ENCODE peak calls at places on chromosomes 6 and 20, in seven cellular contexts. One of them, this sample, is unnamed.
A peak's percentile ranks its signal among the peaks of the same experiment; 100 is the strongest.

GRCh38 chr20:34065260-34065659 is 46.8 kb downstream of the EIF2S2 start:
- DNase-seq in CD8-positive, alpha-beta T cell: no peak
- DNase-seq in HCEC 1CT: peak; percentile 73
- DNase-seq in NCI-H1048: no peak
- DNase-seq in heart left ventricle: no peak
- DNase-seq in RCC 7860: no peak
- DNase-seq in NCI-H1092: no peak
- DNase-seq in this sample: no peak

GRCh38 chr20:39596554-39596953 is 634.4 kb downstream of the DHX35 start:
- DNase-seq in CD8-positive, alpha-beta T cell: no peak
- DNase-seq in RCC 7860: no peak
- DNase-seq in NCI-H1092: no peak
- DNase-seq in heart left ventricle: no peak
- DNase-seq in NCI-H1048: no peak
- DNase-seq in HCEC 1CT: no peak
- DNase-seq in this sample: no peak

GRCh38 chr6:157753291-157753690 is 69.8 kb upstream of the SNX9 start:
- DNase-seq in CD8-positive, alpha-beta T cell: no peak
- DNase-seq in NCI-H1048: no peak
- DNase-seq in HCEC 1CT: no peak
- DNase-seq in RCC 7860: no peak
- DNase-seq in NCI-H1092: no peak
- DNase-seq in heart left ventricle: no peak
- DNase-seq in this sample: no peak

GRCh38 chr6:140623498-140623897 is 1249.0 kb upstream of the CITED2 start:
- DNase-seq in NCI-H1048: no peak
- DNase-seq in NCI-H1092: no peak
- DNase-seq in RCC 7860: peak; percentile 49
- DNase-seq in HCEC 1CT: peak; percentile 77
- DNase-seq in CD8-positive, alpha-beta T cell: no peak
- DNase-seq in heart left ventricle: no peak
- DNase-seq in this sample: no peak

GRCh38 chr20:24773751-24774201 is 175.3 kb upstream of the CST7 start:
- DNase-seq in heart left ventricle: no peak
- DNase-seq in CD8-positive, alpha-beta T cell: no peak
- DNase-seq in NCI-H1092: no peak
- DNase-seq in RCC 7860: peak; percentile 90
- DNase-seq in HCEC 1CT: peak; percentile 3
- DNase-seq in NCI-H1048: no peak
- DNase-seq in this sample: no peak

GRCh38 chr6:32938494-32938893 is 2.3 kb downstream of the HLA-DMB start:
- DNase-seq in RCC 7860: no peak
- DNase-seq in HCEC 1CT: no peak
- DNase-seq in CD8-positive, alpha-beta T cell: no peak
- DNase-seq in NCI-H1092: no peak
- DNase-seq in heart left ventricle: no peak
- DNase-seq in NCI-H1048: no peak
- DNase-seq in this sample: no peak

GRCh38 chr20:45626540-45626939 is 3.0 kb upstream of the WFDC10A start:
- DNase-seq in NCI-H1092: no peak
- DNase-seq in NCI-H1048: no peak
- DNase-seq in HCEC 1CT: no peak
- DNase-seq in CD8-positive, alpha-beta T cell: no peak
- DNase-seq in heart left ventricle: no peak
- DNase-seq in RCC 7860: no peak
- DNase-seq in this sample: no peak

GRCh38 chr6:125307150-125307838 is 5.5 kb upstream of the HDDC2 start:
- DNase-seq in heart left ventricle: no peak
- DNase-seq in RCC 7860: peak; percentile 14
- DNase-seq in HCEC 1CT: peak; percentile 13
- DNase-seq in CD8-positive, alpha-beta T cell: no peak
- DNase-seq in NCI-H1048: no peak
- DNase-seq in NCI-H1092: no peak
- DNase-seq in this sample: no peak

GRCh38 chr20:53331151-53331973 is 262.3 kb downstream of the ZNF217 start:
- DNase-seq in HCEC 1CT: no peak
- DNase-seq in RCC 7860: peak; percentile 88
- DNase-seq in CD8-positive, alpha-beta T cell: no peak
- DNase-seq in NCI-H1092: no peak
- DNase-seq in heart left ventricle: no peak
- DNase-seq in NCI-H1048: no peak
- DNase-seq in this sample: no peak

GRCh38 chr6:43481075-43481474 is 3.7 kb downstream of the TJAP1 start:
- DNase-seq in CD8-positive, alpha-beta T cell: no peak
- DNase-seq in heart left ventricle: no peak
- DNase-seq in HCEC 1CT: no peak
- DNase-seq in NCI-H1048: no peak
- DNase-seq in RCC 7860: no peak
- DNase-seq in NCI-H1092: no peak
- DNase-seq in this sample: no peak

GRCh38 chr6:135180458-135181332 is at the start of gene MYB:
- DNase-seq in NCI-H1048: peak; percentile 54
- DNase-seq in heart left ventricle: peak; percentile 52
- DNase-seq in CD8-positive, alpha-beta T cell: peak; percentile 78
- DNase-seq in HCEC 1CT: peak; percentile 53
- DNase-seq in NCI-H1092: peak; percentile 56
- DNase-seq in RCC 7860: peak; percentile 13
- DNase-seq in this sample: peak; percentile 78

GRCh38 chr6:170106906-170107525 is 183.9 kb downstream of the DLL1 start:
- DNase-seq in HCEC 1CT: no peak
- DNase-seq in NCI-H1092: no peak
- DNase-seq in RCC 7860: no peak
- DNase-seq in CD8-positive, alpha-beta T cell: no peak
- DNase-seq in NCI-H1048: no peak
- DNase-seq in heart left ventricle: no peak
- DNase-seq in this sample: no peak

GRCh38 chr6:98037571-98037970 is 754.6 kb upstream of the MMS22L start:
- DNase-seq in NCI-H1048: no peak
- DNase-seq in HCEC 1CT: no peak
- DNase-seq in RCC 7860: no peak
- DNase-seq in heart left ventricle: no peak
- DNase-seq in NCI-H1092: no peak
- DNase-seq in CD8-positive, alpha-beta T cell: no peak
- DNase-seq in this sample: no peak

GRCh38 chr6:166624275-166624674 is 2.8 kb downstream of the RPS6KA2 start:
- DNase-seq in RCC 7860: no peak
- DNase-seq in heart left ventricle: peak; percentile 68
- DNase-seq in NCI-H1092: no peak
- DNase-seq in HCEC 1CT: peak; percentile 87
- DNase-seq in CD8-positive, alpha-beta T cell: no peak
- DNase-seq in NCI-H1048: no peak
- DNase-seq in this sample: no peak

This sample was measured in NCI-H1105.